ENCODE peak calls at places on chromosome 5, in six cellular contexts. Y, F, U, A, Z and Q are unnamed samples.
A peak's percentile ranks its signal among the peaks of the same experiment; 100 is the strongest.

GRCh38 chr5:84381501-84382362 is 2.9 kb downstream of the EDIL3 start:
- DNase-seq in Y (peak; percentile 22), F (no peak), U (no peak), A (no peak), Z (no peak), Q (peak; percentile 11)

GRCh38 chr5:11719888-11720481 is 184.3 kb downstream of the CTNND2 start:
- DNase-seq in Y (peak; percentile 4), F (peak; percentile 52), U (no peak), A (peak; percentile 2), Z (no peak), Q (peak; percentile 84)

GRCh38 chr5:40675396-40676133 is 4.2 kb upstream of the PTGER4 start:
- DNase-seq in Y (no peak), F (no peak), U (no peak), A (no peak), Z (no peak), Q (no peak)

GRCh38 chr5:135974019-135974600 is 19.3 kb upstream of the LECT2 start:
- DNase-seq in Y (no peak), F (no peak), U (no peak), A (no peak), Z (no peak), Q (no peak)

GRCh38 chr5:169161022-169161680 is 139.8 kb downstream of the SLIT3 start:
- DNase-seq in Y (peak; percentile 64), F (peak; percentile 68), U (no peak), A (no peak), Z (no peak), Q (no peak)

GRCh38 chr5:153222956-153223355 is 267.5 kb upstream of the GRIA1 start:
- DNase-seq in Y (peak; percentile 25), F (no peak), U (no peak), A (no peak), Z (no peak), Q (no peak)

GRCh38 chr5:61394078-61394701 is 62.1 kb downstream of the ZSWIM6 start:
- DNase-seq in Y (no peak), F (no peak), U (no peak), A (no peak), Z (no peak), Q (no peak)

GRCh38 chr5:77210091-77211012 is at the start of gene PDE8B:
- DNase-seq in Y (no peak), F (peak; percentile 62), U (no peak), A (no peak), Z (no peak), Q (no peak)

GRCh38 chr5:38557309-38557710 is 864 bp upstream of the LIFR start:
- DNase-seq in Y (no peak), F (no peak), U (no peak), A (no peak), Z (no peak), Q (no peak)

GRCh38 chr5:76473676-76474075 is 70.6 kb downstream of the IQGAP2 start:
- DNase-seq in Y (no peak), F (no peak), U (peak; percentile 46), A (no peak), Z (peak; percentile 51), Q (no peak)

GRCh38 chr5:90308787-90309585 is 100.6 kb downstream of the CETN3 start:
- DNase-seq in Y (no peak), F (no peak), U (no peak), A (no peak), Z (no peak), Q (no peak)

GRCh38 chr5:4802044-4802443 is 338.1 kb upstream of the ADAMTS16 start:
- DNase-seq in Y (no peak), F (no peak), U (no peak), A (no peak), Z (no peak), Q (no peak)

GRCh38 chr5:64149857-64150521 is 15.7 kb upstream of the RNF180 start:
- DNase-seq in Y (no peak), F (no peak), U (no peak), A (no peak), Z (no peak), Q (no peak)

GRCh38 chr5:21219966-21220365 is 1232.0 kb upstream of the CDH18 start:
- DNase-seq in Y (no peak), F (no peak), U (no peak), A (no peak), Z (no peak), Q (no peak)

GRCh38 chr5:129771058-129771838 is 23.4 kb downstream of the MINAR2 start:
- DNase-seq in Y (peak; percentile 57), F (peak; percentile 53), U (no peak), A (no peak), Z (peak; percentile 4), Q (peak; percentile 72)

GRCh38 chr5:126998201-126998631 is 32.1 kb downstream of the MARCHF3 start:
- DNase-seq in Y (no peak), F (no peak), U (no peak), A (no peak), Z (no peak), Q (no peak)

GRCh38 chr5:116507051-116507537 is 67.5 kb downstream of the SEMA6A start:
- DNase-seq in Y (no peak), F (no peak), U (no peak), A (no peak), Z (no peak), Q (no peak)

GRCh38 chr5:153476767-153477166 is 13.7 kb upstream of the GRIA1 start:
- DNase-seq in Y (peak; percentile 88), F (no peak), U (no peak), A (no peak), Z (no peak), Q (no peak)

GRCh38 chr5:90909091-90909503 is 350.5 kb downstream of the ADGRV1 start:
- DNase-seq in Y (peak; percentile 16), F (no peak), U (no peak), A (no peak), Z (no peak), Q (no peak)

GRCh38 chr5:160310140-160310909 is 2.0 kb downstream of the CCNJL start:
- DNase-seq in Y (no peak), F (no peak), U (no peak), A (no peak), Z (no peak), Q (no peak)

GRCh38 chr5:64972591-64972990 is 203.9 kb downstream of the CWC27 start:
- DNase-seq in Y (peak; percentile 6), F (no peak), U (no peak), A (no peak), Z (no peak), Q (no peak)

GRCh38 chr5:6788956-6789649 is 75.9 kb downstream of the TENT4A start:
- DNase-seq in Y (no peak), F (peak; percentile 50), U (no peak), A (no peak), Z (no peak), Q (no peak)

GRCh38 chr5:64958757-64959391 is 190.1 kb downstream of the CWC27 start:
- DNase-seq in Y (no peak), F (no peak), U (no peak), A (no peak), Z (no peak), Q (no peak)

GRCh38 chr5:73565969-73566547 is 515 bp downstream of the UTP15 start:
- DNase-seq in Y (no peak), F (no peak), U (no peak), A (no peak), Z (no peak), Q (no peak)

GRCh38 chr5:45274241-45274640 is 421.9 kb downstream of the HCN1 start:
- DNase-seq in Y (no peak), F (no peak), U (no peak), A (no peak), Z (no peak), Q (no peak)

GRCh38 chr5:26889810-26890209 is 148.6 kb downstream of the CDH9 start:
- DNase-seq in Y (no peak), F (no peak), U (no peak), A (no peak), Z (no peak), Q (peak; percentile 12)

GRCh38 chr5:179608131-179608581 is 15.3 kb downstream of the HNRNPH1 start:
- DNase-seq in Y (no peak), F (no peak), U (no peak), A (no peak), Z (peak; percentile 46), Q (no peak)

GRCh38 chr5:102796014-102796413 is 40.9 kb downstream of the PAM start:
- DNase-seq in Y (no peak), F (no peak), U (no peak), A (no peak), Z (no peak), Q (peak; percentile 44)

GRCh38 chr5:115267617-115268016 is 4.9 kb upstream of the PGGT1B start:
- DNase-seq in Y (no peak), F (no peak), U (no peak), A (no peak), Z (no peak), Q (no peak)

GRCh38 chr5:139955616-139956283 is 87.3 kb downstream of the NRG2 start:
- DNase-seq in Y (no peak), F (peak; percentile 57), U (no peak), A (no peak), Z (no peak), Q (no peak)

GRCh38 chr5:90119531-90119940 is 290.0 kb downstream of the CETN3 start:
- DNase-seq in Y (no peak), F (no peak), U (no peak), A (no peak), Z (no peak), Q (no peak)

GRCh38 chr5:139649082-139649991 is 1.2 kb downstream of the CXXC5 start:
- DNase-seq in Y (no peak), F (peak; percentile 57), U (no peak), A (peak; percentile 57), Z (no peak), Q (peak; percentile 73)

GRCh38 chr5:123035320-123035949 is 1.1 kb downstream of the PPIC start:
- DNase-seq in Y (peak; percentile 25), F (peak; percentile 72), U (no peak), A (no peak), Z (no peak), Q (peak; percentile 43)

GRCh38 chr5:8458038-8458383 is 589.1 kb downstream of the MTRR start:
- DNase-seq in Y (no peak), F (peak; percentile 26), U (no peak), A (peak; percentile 11), Z (no peak), Q (peak; percentile 60)